ENCODE peak calls at places on chromosomes 1 and 21, in five cellular contexts. One of them, this sample, is unnamed.

GRCh38 chr1:91712981-91713841 is 172.7 kb downstream of the TGFBR3 start:
- DNase-seq in small intestine: no peak
- DNase-seq in keratinocyte: no peak
- DNase-seq in GM12865: peak; percentile 68
- DNase-seq in tibial artery: peak; percentile 79
- DNase-seq in this sample: peak; percentile 57

GRCh38 chr1:151314137-151314875 is 12.9 kb downstream of the PI4KB start:
- DNase-seq in small intestine: no peak
- DNase-seq in keratinocyte: no peak
- DNase-seq in GM12865: no peak
- DNase-seq in tibial artery: peak; percentile 84
- DNase-seq in this sample: peak; percentile 96

GRCh38 chr1:108961752-108962486 is 1.4 kb downstream of the CLCC1 start:
- DNase-seq in small intestine: peak; percentile 24
- DNase-seq in keratinocyte: no peak
- DNase-seq in GM12865: no peak
- DNase-seq in tibial artery: no peak
- DNase-seq in this sample: no peak

GRCh38 chr1:90707363-90707710 is 9.8 kb downstream of the BARHL2 start:
- DNase-seq in small intestine: peak; percentile 13
- DNase-seq in keratinocyte: no peak
- DNase-seq in GM12865: no peak
- DNase-seq in tibial artery: no peak
- DNase-seq in this sample: no peak

GRCh38 chr1:118304722-118305344 is 119.8 kb upstream of the SPAG17 start:
- DNase-seq in small intestine: peak; percentile 26
- DNase-seq in keratinocyte: no peak
- DNase-seq in GM12865: peak; percentile 18
- DNase-seq in tibial artery: no peak
- DNase-seq in this sample: peak; percentile 49

GRCh38 chr1:172135923-172136610 is 284.4 kb upstream of the C1orf105 start:
- DNase-seq in small intestine: no peak
- DNase-seq in keratinocyte: no peak
- DNase-seq in GM12865: no peak
- DNase-seq in tibial artery: no peak
- DNase-seq in this sample: no peak

GRCh38 chr1:157195521-157196244 is 57.5 kb upstream of the ETV3 start:
- DNase-seq in small intestine: no peak
- DNase-seq in keratinocyte: no peak
- DNase-seq in GM12865: no peak
- DNase-seq in tibial artery: no peak
- DNase-seq in this sample: no peak

GRCh38 chr1:31787261-31787660 is 23.1 kb upstream of the ADGRB2 start:
- DNase-seq in small intestine: no peak
- DNase-seq in keratinocyte: no peak
- DNase-seq in GM12865: no peak
- DNase-seq in tibial artery: no peak
- DNase-seq in this sample: no peak

GRCh38 chr1:209768354-209768774 is 12.5 kb downstream of the TRAF3IP3 start:
- DNase-seq in small intestine: peak; percentile 66
- DNase-seq in keratinocyte: no peak
- DNase-seq in GM12865: peak; percentile 96
- DNase-seq in tibial artery: no peak
- DNase-seq in this sample: no peak

GRCh38 chr1:65027699-65028358 is 61.5 kb upstream of the JAK1 start:
- DNase-seq in small intestine: peak; percentile 38
- DNase-seq in keratinocyte: no peak
- DNase-seq in GM12865: no peak
- DNase-seq in tibial artery: peak; percentile 49
- DNase-seq in this sample: no peak

GRCh38 chr1:82562448-82562847 is 761.7 kb downstream of the ADGRL2 start:
- DNase-seq in small intestine: no peak
- DNase-seq in keratinocyte: no peak
- DNase-seq in GM12865: no peak
- DNase-seq in tibial artery: no peak
- DNase-seq in this sample: peak; percentile 18

GRCh38 chr1:11388617-11389016 is 90.3 kb upstream of the DISP3 start:
- DNase-seq in small intestine: no peak
- DNase-seq in keratinocyte: no peak
- DNase-seq in GM12865: no peak
- DNase-seq in tibial artery: no peak
- DNase-seq in this sample: no peak

GRCh38 chr1:29256979-29257804 is 20.9 kb downstream of the PTPRU start:
- DNase-seq in small intestine: no peak
- DNase-seq in keratinocyte: no peak
- DNase-seq in GM12865: no peak
- DNase-seq in tibial artery: no peak
- DNase-seq in this sample: peak; percentile 39

DNA sequence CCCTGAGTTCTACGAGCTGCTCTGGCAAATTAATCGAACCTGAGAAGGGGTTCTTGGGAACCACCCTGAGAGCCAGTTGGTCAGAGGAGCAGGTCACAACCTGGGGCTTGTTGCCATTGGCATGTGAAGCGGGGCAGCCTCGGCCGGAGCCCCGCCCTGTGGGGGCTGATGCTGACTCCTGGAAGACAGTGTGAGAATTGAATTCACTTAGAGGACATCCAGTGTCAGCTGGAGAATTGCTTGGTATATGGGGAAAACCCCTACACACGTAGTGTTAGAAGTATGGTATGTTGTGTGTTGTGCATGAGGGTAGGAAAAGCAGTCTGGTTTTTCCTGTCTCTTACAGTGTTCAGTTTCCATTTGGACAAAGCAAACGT is 11.6 kb downstream of the SLC37A1 start:
- DNase-seq in small intestine: no peak
- DNase-seq in keratinocyte: no peak
- DNase-seq in GM12865: peak; percentile 58
- DNase-seq in tibial artery: no peak
- DNase-seq in this sample: no peak
- H3K4me3 ChIP-seq in small intestine: no peak overlapping the region
- H3K4me3 ChIP-seq in keratinocyte: no peak overlapping the region
- H3K4me3 ChIP-seq in GM12865: peak overlapping the region; percentile 34
- H3K4me3 ChIP-seq in tibial artery: peak overlapping the region; percentile 54
- H3K4me3 ChIP-seq in this sample: peak overlapping the region; percentile 21

DNA sequence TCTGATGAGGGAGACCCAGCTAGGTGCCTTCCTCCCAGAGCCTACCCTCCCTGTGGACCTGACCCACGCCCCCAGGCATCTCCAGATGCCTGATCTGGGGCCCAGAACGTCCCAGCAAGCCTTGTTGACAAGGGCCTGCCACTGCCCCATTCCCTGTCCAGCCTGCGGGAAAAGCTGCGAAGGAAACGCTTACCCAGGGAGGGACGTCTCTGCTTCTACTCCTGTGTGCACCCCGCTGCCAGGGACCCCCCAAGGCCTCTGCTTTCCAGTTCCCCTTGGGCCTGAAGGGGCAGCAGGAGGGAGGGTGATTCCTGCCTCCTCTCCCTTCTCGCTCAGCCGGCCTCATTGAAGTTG is 11.6 kb upstream of the CLSTN1 start:
- DNase-seq in small intestine: no peak
- DNase-seq in keratinocyte: no peak
- DNase-seq in GM12865: no peak
- DNase-seq in tibial artery: no peak
- DNase-seq in this sample: no peak
- H3K4me3 ChIP-seq in small intestine: no peak overlapping the region
- H3K4me3 ChIP-seq in keratinocyte: peak overlapping the region; percentile 47
- H3K4me3 ChIP-seq in GM12865: no peak overlapping the region
- H3K4me3 ChIP-seq in tibial artery: no peak overlapping the region
- H3K4me3 ChIP-seq in this sample: no peak overlapping the region

GRCh38 chr21:37208056-37208705 is 59.0 kb downstream of the VPS26C start:
- DNase-seq in small intestine: peak; percentile 42
- DNase-seq in keratinocyte: no peak
- DNase-seq in GM12865: peak; percentile 91
- DNase-seq in tibial artery: peak; percentile 79
- DNase-seq in this sample: peak; percentile 50
- H3K4me3 ChIP-seq in small intestine: no peak overlapping the region
- H3K4me3 ChIP-seq in keratinocyte: no peak overlapping the region
- H3K4me3 ChIP-seq in GM12865: peak overlapping the region; percentile 63
- H3K4me3 ChIP-seq in tibial artery: peak overlapping the region; percentile 34
- H3K4me3 ChIP-seq in this sample: no peak overlapping the region

GRCh38 chr1:178037510-178038253 is 56.2 kb upstream of the RASAL2 start:
- DNase-seq in small intestine: peak; percentile 85
- DNase-seq in keratinocyte: no peak
- DNase-seq in GM12865: no peak
- DNase-seq in tibial artery: peak; percentile 74
- DNase-seq in this sample: peak; percentile 83
- H3K4me3 ChIP-seq in small intestine: peak overlapping the region; percentile 72
- H3K4me3 ChIP-seq in keratinocyte: peak overlapping the region; percentile 55
- H3K4me3 ChIP-seq in GM12865: no peak overlapping the region
- H3K4me3 ChIP-seq in tibial artery: peak overlapping the region; percentile 61
- H3K4me3 ChIP-seq in this sample: peak overlapping the region; percentile 71